ENCODE peak calls at places on chromosomes 3 and 15, in five cellular contexts. One of them, this sample, is unnamed.
A peak's percentile ranks its signal among the peaks of the same experiment; 100 is the strongest.

GRCh38 chr3:185465471-185465870 is 33.4 kb downstream of the TMEM41A start:
- DNase-seq in frontal cortex: no peak
- DNase-seq in NCI-H1694: no peak
- DNase-seq in adrenal gland: no peak
- DNase-seq in ACHN: no peak
- DNase-seq in this sample: no peak

GRCh38 chr15:73968461-73968860 is 23.6 kb downstream of the STOML1 start:
- DNase-seq in NCI-H1694: no peak
- DNase-seq in ACHN: no peak
- DNase-seq in frontal cortex: no peak
- DNase-seq in adrenal gland: no peak
- DNase-seq in this sample: no peak

GRCh38 chr3:116085456-116085855 is 359.8 kb downstream of the LSAMP start:
- DNase-seq in frontal cortex: no peak
- DNase-seq in NCI-H1694: no peak
- DNase-seq in adrenal gland: no peak
- DNase-seq in ACHN: no peak
- DNase-seq in this sample: no peak

GRCh38 chr3:136659253-136659652 is 92.9 kb downstream of the STAG1 start:
- DNase-seq in NCI-H1694: no peak
- DNase-seq in adrenal gland: peak; percentile 59
- DNase-seq in ACHN: peak; percentile 18
- DNase-seq in frontal cortex: peak; percentile 21
- DNase-seq in this sample: no peak

GRCh38 chr3:65953881-65954733 is 84.6 kb downstream of the MAGI1 start:
- DNase-seq in adrenal gland: peak; percentile 30
- DNase-seq in frontal cortex: no peak
- DNase-seq in NCI-H1694: no peak
- DNase-seq in ACHN: peak; percentile 76
- DNase-seq in this sample: peak; percentile 67

GRCh38 chr3:193665370-193665989 is 72.5 kb downstream of the OPA1 start:
- DNase-seq in NCI-H1694: peak; percentile 55
- DNase-seq in ACHN: peak; percentile 28
- DNase-seq in frontal cortex: no peak
- DNase-seq in adrenal gland: no peak
- DNase-seq in this sample: peak; percentile 55

GRCh38 chr15:43070249-43070648 is 35.6 kb downstream of the UBR1 start:
- DNase-seq in frontal cortex: no peak
- DNase-seq in ACHN: no peak
- DNase-seq in adrenal gland: no peak
- DNase-seq in NCI-H1694: no peak
- DNase-seq in this sample: no peak

GRCh38 chr3:47016934-47017435 is 37.5 kb downstream of the NBEAL2 start:
- DNase-seq in ACHN: peak; percentile 54
- DNase-seq in frontal cortex: no peak
- DNase-seq in NCI-H1694: no peak
- DNase-seq in adrenal gland: no peak
- DNase-seq in this sample: no peak

GRCh38 chr3:157921767-157922166 is 184.5 kb downstream of the SHOX2 start:
- DNase-seq in adrenal gland: no peak
- DNase-seq in frontal cortex: no peak
- DNase-seq in ACHN: no peak
- DNase-seq in NCI-H1694: peak; percentile 21
- DNase-seq in this sample: no peak

GRCh38 chr3:15796771-15797599 is 794 bp downstream of the ANKRD28 start:
- DNase-seq in frontal cortex: no peak
- DNase-seq in adrenal gland: no peak
- DNase-seq in NCI-H1694: peak; percentile 31
- DNase-seq in ACHN: peak; percentile 71
- DNase-seq in this sample: peak; percentile 93

GRCh38 chr3:181715601-181716340 is 4.0 kb downstream of the SOX2 start:
- DNase-seq in NCI-H1694: no peak
- DNase-seq in ACHN: no peak
- DNase-seq in frontal cortex: peak; percentile 32
- DNase-seq in adrenal gland: no peak
- DNase-seq in this sample: no peak

GRCh38 chr3:20340324-20340928 is 154.4 kb upstream of the SGO1 start:
- DNase-seq in adrenal gland: peak; percentile 58
- DNase-seq in ACHN: peak; percentile 59
- DNase-seq in frontal cortex: peak; percentile 8
- DNase-seq in NCI-H1694: peak; percentile 18
- DNase-seq in this sample: peak; percentile 68

GRCh38 chr3:177286034-177286433 is 88.8 kb upstream of the TBL1XR1 start:
- DNase-seq in frontal cortex: no peak
- DNase-seq in ACHN: no peak
- DNase-seq in NCI-H1694: no peak
- DNase-seq in adrenal gland: no peak
- DNase-seq in this sample: peak; percentile 95

GRCh38 chr15:35121611-35122359 is 36.7 kb upstream of the NANOGP8 start:
- DNase-seq in ACHN: no peak
- DNase-seq in NCI-H1694: no peak
- DNase-seq in frontal cortex: no peak
- DNase-seq in adrenal gland: no peak
- DNase-seq in this sample: no peak

GRCh38 chr3:121660356-121661171 is at the start of gene HCLS1:
- DNase-seq in adrenal gland: peak; percentile 61
- DNase-seq in ACHN: no peak
- DNase-seq in NCI-H1694: no peak
- DNase-seq in frontal cortex: no peak
- DNase-seq in this sample: no peak

GRCh38 chr3:178480274-178480673 is 56.0 kb upstream of the KCNMB2 start:
- DNase-seq in adrenal gland: no peak
- DNase-seq in ACHN: no peak
- DNase-seq in NCI-H1694: no peak
- DNase-seq in frontal cortex: no peak
- DNase-seq in this sample: no peak

GRCh38 chr3:31966978-31967592 is 14.0 kb downstream of the OSBPL10 start:
- DNase-seq in NCI-H1694: no peak
- DNase-seq in ACHN: no peak
- DNase-seq in frontal cortex: no peak
- DNase-seq in adrenal gland: no peak
- DNase-seq in this sample: no peak

GRCh38 chr3:171935261-171936123 is 92.3 kb downstream of the TMEM212 start:
- DNase-seq in ACHN: no peak
- DNase-seq in NCI-H1694: no peak
- DNase-seq in frontal cortex: no peak
- DNase-seq in adrenal gland: peak; percentile 13
- DNase-seq in this sample: no peak

GRCh38 chr15:63243101-63243500 is 34.3 kb upstream of the APH1B start:
- DNase-seq in frontal cortex: no peak
- DNase-seq in NCI-H1694: no peak
- DNase-seq in ACHN: no peak
- DNase-seq in adrenal gland: no peak
- DNase-seq in this sample: no peak

GRCh38 chr15:74405823-74406222 is 27.9 kb downstream of the SEMA7A start:
- DNase-seq in adrenal gland: peak; percentile 68
- DNase-seq in ACHN: no peak
- DNase-seq in frontal cortex: no peak
- DNase-seq in NCI-H1694: no peak
- DNase-seq in this sample: no peak

GRCh38 chr3:149879872-149880271 is 66.9 kb downstream of the RNF13 start:
- DNase-seq in adrenal gland: peak; percentile 67
- DNase-seq in frontal cortex: no peak
- DNase-seq in NCI-H1694: peak; percentile 68
- DNase-seq in ACHN: peak; percentile 14
- DNase-seq in this sample: peak; percentile 25

GRCh38 chr3:65638301-65638700 is 400.4 kb downstream of the MAGI1 start:
- DNase-seq in adrenal gland: no peak
- DNase-seq in NCI-H1694: no peak
- DNase-seq in ACHN: no peak
- DNase-seq in frontal cortex: no peak
- DNase-seq in this sample: no peak

GRCh38 chr15:72688697-72689096 is 2.7 kb downstream of the BBS4 start:
- DNase-seq in ACHN: no peak
- DNase-seq in NCI-H1694: no peak
- DNase-seq in adrenal gland: no peak
- DNase-seq in frontal cortex: no peak
- DNase-seq in this sample: no peak

GRCh38 chr3:49718419-49719213 is 868 bp downstream of the AMIGO3 start:
- DNase-seq in frontal cortex: peak; percentile 10
- DNase-seq in adrenal gland: no peak
- DNase-seq in NCI-H1694: no peak
- DNase-seq in ACHN: no peak
- DNase-seq in this sample: no peak

GRCh38 chr3:155791190-155791589 is 14.9 kb downstream of the C3orf33 start:
- DNase-seq in ACHN: no peak
- DNase-seq in NCI-H1694: no peak
- DNase-seq in adrenal gland: no peak
- DNase-seq in frontal cortex: no peak
- DNase-seq in this sample: no peak

GRCh38 chr3:143222505-143222904 is 102.9 kb downstream of the CHST2 start:
- DNase-seq in ACHN: no peak
- DNase-seq in frontal cortex: no peak
- DNase-seq in adrenal gland: no peak
- DNase-seq in NCI-H1694: no peak
- DNase-seq in this sample: no peak

GRCh38 chr15:35519536-35520149 is 26.3 kb downstream of the DPH6 start:
- DNase-seq in NCI-H1694: peak; percentile 6
- DNase-seq in frontal cortex: no peak
- DNase-seq in adrenal gland: no peak
- DNase-seq in ACHN: peak; percentile 45
- DNase-seq in this sample: peak; percentile 34

GRCh38 chr3:167973046-167973445 is 122.7 kb downstream of the GOLIM4 start:
- DNase-seq in NCI-H1694: no peak
- DNase-seq in ACHN: no peak
- DNase-seq in frontal cortex: no peak
- DNase-seq in adrenal gland: no peak
- DNase-seq in this sample: no peak

GRCh38 chr15:23648920-23649515 is 1.4 kb upstream of the MAGEL2 start:
- DNase-seq in NCI-H1694: no peak
- DNase-seq in ACHN: peak; percentile 37
- DNase-seq in adrenal gland: no peak
- DNase-seq in frontal cortex: peak; percentile 37
- DNase-seq in this sample: no peak

GRCh38 chr3:17581421-17582080 is 160.9 kb downstream of the TBC1D5 start:
- DNase-seq in NCI-H1694: no peak
- DNase-seq in frontal cortex: no peak
- DNase-seq in ACHN: no peak
- DNase-seq in adrenal gland: no peak
- DNase-seq in this sample: no peak

GRCh38 chr15:66948294-66948693 is 117.1 kb upstream of the SMAD3 start:
- DNase-seq in adrenal gland: peak; percentile 12
- DNase-seq in NCI-H1694: no peak
- DNase-seq in frontal cortex: no peak
- DNase-seq in ACHN: no peak
- DNase-seq in this sample: no peak

GRCh38 chr15:70799667-70800450 is 36.5 kb upstream of the UACA start:
- DNase-seq in adrenal gland: peak; percentile 42
- DNase-seq in frontal cortex: no peak
- DNase-seq in NCI-H1694: no peak
- DNase-seq in ACHN: peak; percentile 71
- DNase-seq in this sample: no peak

GRCh38 chr3:194572131-194572789 is 61.0 kb downstream of the TMEM44 start:
- DNase-seq in adrenal gland: peak; percentile 36
- DNase-seq in NCI-H1694: no peak
- DNase-seq in ACHN: peak; percentile 73
- DNase-seq in frontal cortex: no peak
- DNase-seq in this sample: peak; percentile 78

GRCh38 chr3:182792901-182793662 is at the start of gene ATP11B:
- DNase-seq in adrenal gland: peak; percentile 68
- DNase-seq in ACHN: peak; percentile 47
- DNase-seq in frontal cortex: peak; percentile 93
- DNase-seq in NCI-H1694: no peak
- DNase-seq in this sample: peak; percentile 78

GRCh38 chr15:27095809-27096580 is 125.0 kb downstream of the GABRG3 start:
- DNase-seq in ACHN: no peak
- DNase-seq in frontal cortex: no peak
- DNase-seq in adrenal gland: no peak
- DNase-seq in NCI-H1694: peak; percentile 65
- DNase-seq in this sample: no peak

GRCh38 chr15:31438601-31439265 is 112.1 kb downstream of the KLF13 start:
- DNase-seq in frontal cortex: no peak
- DNase-seq in adrenal gland: no peak
- DNase-seq in ACHN: no peak
- DNase-seq in NCI-H1694: no peak
- DNase-seq in this sample: no peak

GRCh38 chr3:52986938-52987337 is 58.9 kb downstream of the SFMBT1 start:
- DNase-seq in ACHN: peak; percentile 24
- DNase-seq in adrenal gland: no peak
- DNase-seq in NCI-H1694: peak; percentile 0
- DNase-seq in frontal cortex: no peak
- DNase-seq in this sample: peak; percentile 1

This sample was measured in SW480.